ENCODE peak calls at places on chromosome 3, in five cellular contexts. T is trophoblast cell, J is IMR-90, I is H9, H is H1. G is an unnamed sample.

GRCh38 chr3:16978234-16978920 is 93.6 kb downstream of the PLCL2 start:
- DNase-seq in T (no peak), J (peak), I (no peak), H (no peak), G (no peak)

GRCh38 chr3:9623148-9623547 is 26.2 kb upstream of the MTMR14 start:
- DNase-seq in T (peak), J (peak), I (no peak), H (no peak), G (no peak)

GRCh38 chr3:127254730-127255129 is 33.1 kb downstream of the PRR20G start:
- DNase-seq in T (no peak), J (no peak), I (no peak), H (no peak), G (no peak)

GRCh38 chr3:188634285-188634684 is 480.3 kb downstream of the LPP start:
- DNase-seq in T (no peak), J (no peak), I (no peak), H (no peak), G (no peak)

GRCh38 chr3:27632431-27633223 is 89.5 kb downstream of the EOMES start:
- DNase-seq in T (peak), J (peak), I (peak), H (no peak), G (no peak)

GRCh38 chr3:46671541-46672348 is 21.7 kb downstream of the ALS2CL start:
- DNase-seq in T (no peak), J (no peak), I (peak), H (peak), G (no peak)

GRCh38 chr3:168511428-168512014 is 415.8 kb upstream of the GOLIM4 start:
- DNase-seq in T (no peak), J (peak), I (no peak), H (no peak), G (no peak)

GRCh38 chr3:99765042-99765942 is 52.4 kb upstream of the CMSS1 start:
- DNase-seq in T (no peak), J (peak), I (no peak), H (no peak), G (no peak)

GRCh38 chr3:12455740-12456139 is 28.5 kb upstream of the TSEN2 start:
- DNase-seq in T (no peak), J (no peak), I (no peak), H (no peak), G (no peak)

GRCh38 chr3:67030785-67031740 is 33.0 kb downstream of the KBTBD8 start:
- DNase-seq in T (no peak), J (no peak), I (no peak), H (no peak), G (no peak)

GRCh38 chr3:181279239-181279565 is 289.7 kb upstream of the DNAJC19 start:
- DNase-seq in T (no peak), J (no peak), I (no peak), H (no peak), G (no peak)

GRCh38 chr3:98945006-98945626 is 43.6 kb upstream of the DCBLD2 start:
- DNase-seq in T (no peak), J (peak), I (no peak), H (no peak), G (no peak)

GRCh38 chr3:148954981-148955380 is 36.4 kb upstream of the GYG1 start:
- DNase-seq in T (no peak), J (no peak), I (no peak), H (no peak), G (no peak)

GRCh38 chr3:9862391-9863235 is 17.4 kb downstream of the CIDEC start:
- DNase-seq in T (peak), J (no peak), I (peak), H (peak), G (peak)

GRCh38 chr3:38268522-38268921 is 2.9 kb downstream of the SLC22A13 start:
- DNase-seq in T (no peak), J (no peak), I (no peak), H (no peak), G (no peak)

GRCh38 chr3:130316164-130316563 is 29.3 kb upstream of the COL6A5 start:
- DNase-seq in T (no peak), J (peak), I (no peak), H (no peak), G (no peak)
- H4K8ac ChIP-seq in T (no peak), J (no peak), I (no peak), H (no peak), G (no peak)

GRCh38 chr3:119350114-119350513 is 55.9 kb downstream of the ARHGAP31 start:
- DNase-seq in T (no peak), J (no peak), I (peak), H (peak), G (peak)
- H2BK5ac ChIP-seq in T (peak), J (no peak), I (no peak), H (peak), G (peak)

DNA sequence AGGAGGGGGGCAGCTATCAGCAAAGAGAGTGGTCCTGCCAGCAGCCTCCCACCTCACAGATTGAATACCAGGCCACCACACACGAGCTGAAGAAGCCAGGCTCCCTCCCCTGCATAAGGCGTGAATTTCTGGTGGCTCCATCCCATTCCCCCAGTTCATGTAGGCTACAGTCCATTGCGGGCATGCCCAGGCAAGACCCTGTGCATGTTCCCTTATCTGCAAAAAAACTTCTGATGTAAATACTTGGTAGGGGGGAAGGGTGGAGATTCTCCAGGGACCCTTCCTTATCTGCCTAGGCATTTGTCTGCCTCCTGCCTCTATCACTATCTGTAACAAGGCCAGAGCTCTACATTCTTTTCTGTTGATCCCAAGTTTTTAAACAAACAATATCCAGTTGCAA is 27.6 kb upstream of the UBP1 start:
- DNase-seq in T (no peak), J (peak), I (peak), H (no peak), G (no peak)
- H4K91ac ChIP-seq in T (peak), J (peak), I (no peak), H (peak), G (no peak)

DNA sequence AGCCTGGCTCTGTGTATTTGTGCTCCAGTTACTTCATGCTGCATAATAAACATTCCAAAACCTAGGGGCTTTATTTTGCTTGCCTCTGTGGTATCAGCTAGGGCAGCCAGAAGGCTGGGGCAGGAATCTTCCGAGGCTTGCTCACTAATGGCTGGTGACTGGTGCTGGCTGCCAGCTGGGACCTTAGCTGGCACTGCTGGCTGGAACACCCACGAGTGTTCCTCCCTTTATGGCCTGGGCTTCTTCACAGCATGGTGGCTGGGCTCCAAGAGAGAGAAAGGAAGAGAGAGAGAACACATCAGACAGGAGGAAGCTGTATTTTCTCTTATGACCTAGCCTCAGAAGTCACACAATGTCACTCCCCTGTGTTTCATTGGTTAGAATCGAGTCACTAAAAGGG is 23.9 kb upstream of the CDCP1 start:
- DNase-seq in T (no peak), J (no peak), I (no peak), H (no peak), G (no peak)
- H4K8ac ChIP-seq in T (no peak), J (peak), I (no peak), H (no peak), G (no peak)

GRCh38 chr3:125120370-125121122 is 64.7 kb upstream of the HEG1 start:
- DNase-seq in T (no peak), J (no peak), I (peak), H (peak), G (peak)

GRCh38 chr3:125119752-125120369 is 64.1 kb upstream of the HEG1 start:
- DNase-seq in T (no peak), J (no peak), I (no peak), H (no peak), G (no peak)

GRCh38 chr3:125123906-125124305 is 68.1 kb upstream of the HEG1 start:
- DNase-seq in T (peak), J (peak), I (no peak), H (no peak), G (no peak)

GRCh38 chr3:125123455-125123854 is 67.7 kb upstream of the HEG1 start:
- DNase-seq in T (peak), J (no peak), I (no peak), H (no peak), G (no peak)

DNA sequence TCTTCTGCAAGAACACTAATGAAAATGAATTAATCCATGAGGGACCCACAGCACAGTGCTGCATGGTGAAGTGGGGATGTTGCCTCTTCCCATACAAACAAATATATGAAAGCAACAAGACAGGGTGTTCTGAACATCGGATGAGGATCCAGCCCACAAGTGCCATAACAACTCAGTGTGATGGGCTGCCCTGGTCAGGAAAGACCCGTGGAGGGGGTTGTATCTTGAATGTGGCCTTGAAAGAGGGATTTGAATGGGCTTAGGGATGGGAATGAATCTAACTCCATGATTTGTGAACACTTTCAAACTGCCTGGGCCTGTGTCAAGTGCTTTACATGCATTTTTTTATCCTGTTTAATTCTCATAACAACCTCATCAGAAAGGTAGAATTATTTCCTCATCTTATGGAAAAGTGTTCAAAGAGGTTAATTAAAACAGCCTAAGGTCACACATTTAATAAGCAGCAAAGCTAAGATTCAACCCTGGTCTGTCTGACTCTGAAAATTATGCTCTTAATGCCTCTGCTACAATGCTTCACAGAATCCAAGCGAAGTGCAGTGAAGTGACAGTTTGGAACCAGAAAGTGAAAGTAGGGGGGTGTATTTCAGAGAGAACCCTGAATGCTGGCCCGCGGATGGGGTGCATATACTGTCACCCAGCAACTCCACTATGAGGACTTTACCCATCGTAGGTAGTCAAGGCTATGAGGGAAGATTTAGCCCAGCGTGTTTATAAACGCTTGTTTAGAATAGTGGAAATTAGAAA is 65.6 kb upstream of the HEG1 start:
- DNase-seq in T (no peak), J (no peak), I (no peak), H (no peak), G (no peak)
- H2BK5ac ChIP-seq in T (no peak), J (no peak), I (no peak), H (peak), G (no peak)

G was measured in neuronal stem cell.